ENCODE peak calls at places on chromosome 19, in seven cellular contexts. Y is thyroid gland, M is choroid plexus epithelial cell, W is psoas muscle, J is breast epithelium, B is lower leg skin, S is thoracic aorta. A is an unnamed sample.

GRCh38 chr19:3104708-3104983 is 10.5 kb downstream of the GNA11 start:
- DNase-seq in Y (no peak), M (no peak), W (no peak), J (no peak), B (no peak), S (no peak), A (no peak)

GRCh38 chr19:3591876-3592613 is 6.8 kb downstream of the GIPC3 start:
- DNase-seq in Y (no peak), M (no peak), W (no peak), J (no peak), B (no peak), S (no peak), A (peak; percentile 40)

GRCh38 chr19:40982594-40983101 is 8.4 kb upstream of the CYP2B6 start:
- DNase-seq in Y (no peak), M (peak; percentile 11), W (no peak), J (no peak), B (no peak), S (no peak), A (peak; percentile 24)

GRCh38 chr19:50514346-50515167 is 844 bp upstream of the ASPDH start:
- DNase-seq in Y (no peak), M (no peak), W (no peak), J (no peak), B (no peak), S (no peak), A (peak; percentile 28)

GRCh38 chr19:2503521-2504109 is 27.7 kb downstream of the GADD45B start:
- DNase-seq in Y (no peak), M (peak; percentile 71), W (no peak), J (peak; percentile 59), B (peak; percentile 61), S (no peak), A (peak; percentile 40)

GRCh38 chr19:35738887-35739229 is 3.4 kb downstream of the IGFLR1 start:
- DNase-seq in Y (no peak), M (no peak), W (no peak), J (no peak), B (no peak), S (no peak), A (no peak)

GRCh38 chr19:2631213-2631821 is 71.2 kb downstream of the GNG7 start:
- DNase-seq in Y (no peak), M (peak; percentile 32), W (no peak), J (no peak), B (no peak), S (no peak), A (no peak)

GRCh38 chr19:29690842-29691241 is 24.2 kb downstream of the C19orf12 start:
- DNase-seq in Y (no peak), M (peak; percentile 65), W (no peak), J (no peak), B (no peak), S (no peak), A (peak; percentile 54)

GRCh38 chr19:40754611-40755247 is 3.7 kb downstream of the SNRPA start:
- DNase-seq in Y (no peak), M (no peak), W (no peak), J (no peak), B (no peak), S (no peak), A (peak; percentile 30)

GRCh38 chr19:7744871-7745270 is 2.5 kb downstream of the CD209 start:
- DNase-seq in Y (no peak), M (no peak), W (no peak), J (no peak), B (no peak), S (no peak), A (no peak)

GRCh38 chr19:40689339-40690049 is 957 bp downstream of the NUMBL start:
- DNase-seq in Y (no peak), M (no peak), W (peak; percentile 43), J (no peak), B (no peak), S (no peak), A (no peak)

GRCh38 chr19:2983351-2984195 is 6.2 kb downstream of the TLE6 start:
- DNase-seq in Y (peak; percentile 87), M (peak; percentile 86), W (peak; percentile 69), J (no peak), B (no peak), S (no peak), A (peak; percentile 90)

GRCh38 chr19:33798701-33799111 is 2.0 kb downstream of the KCTD15 start:
- DNase-seq in Y (peak; percentile 61), M (peak; percentile 67), W (no peak), J (no peak), B (no peak), S (no peak), A (peak; percentile 53)

GRCh38 chr19:13637664-13638063 is 126.7 kb upstream of the MRI1 start:
- DNase-seq in Y (no peak), M (no peak), W (no peak), J (no peak), B (no peak), S (no peak), A (no peak)

GRCh38 chr19:16283103-16283469 is 41.5 kb upstream of the KLF2 start:
- DNase-seq in Y (no peak), M (no peak), W (no peak), J (no peak), B (no peak), S (no peak), A (no peak)
- H3K4me3 ChIP-seq in Y (no peak overlapping the region), M (peak overlapping the region; percentile 38), W (peak overlapping the region; percentile 44), J (peak overlapping the region; percentile 61), B (no peak overlapping the region), S (peak overlapping the region; percentile 68), A (no peak overlapping the region)

GRCh38 chr19:10168386-10168948 is 26.3 kb downstream of the DNMT1 start:
- DNase-seq in Y (no peak), M (no peak), W (no peak), J (no peak), B (no peak), S (no peak), A (no peak)
- H3K4me3 ChIP-seq in Y (no peak overlapping the region), M (no peak overlapping the region), W (no peak overlapping the region), J (no peak overlapping the region), B (no peak overlapping the region), S (no peak overlapping the region), A (no peak overlapping the region)

GRCh38 chr19:5686647-5687359 is 3.3 kb upstream of the RPL36 start:
- DNase-seq in Y (peak; percentile 98), M (peak; percentile 93), W (peak; percentile 99), J (peak; percentile 99), B (peak; percentile 96), S (peak; percentile 90), A (peak; percentile 96)
- H3K4me3 ChIP-seq in Y (no peak overlapping the region), M (peak overlapping the region; percentile 64), W (peak overlapping the region; percentile 76), J (peak overlapping the region; percentile 78), B (peak overlapping the region; percentile 13), S (peak overlapping the region; percentile 76), A (peak overlapping the region; percentile 53)

GRCh38 chr19:48632692-48633147 is 4.5 kb downstream of the DBP start:
- DNase-seq in Y (no peak), M (no peak), W (no peak), J (no peak), B (no peak), S (no peak), A (no peak)

GRCh38 chr19:48630289-48631036 is 6.7 kb downstream of the DBP start:
- DNase-seq in Y (peak; percentile 42), M (peak; percentile 74), W (peak; percentile 68), J (no peak), B (no peak), S (no peak), A (peak; percentile 53)

GRCh38 chr19:48629297-48629598 is 7.9 kb downstream of the DBP start:
- DNase-seq in Y (no peak), M (no peak), W (no peak), J (no peak), B (no peak), S (no peak), A (no peak)

GRCh38 chr19:48629599-48630288 is 7.4 kb downstream of the DBP start:
- DNase-seq in Y (peak; percentile 19), M (peak; percentile 79), W (peak; percentile 73), J (no peak), B (no peak), S (no peak), A (peak; percentile 85)

GRCh38 chr19:48631254-48631653 is 5.9 kb downstream of the DBP start:
- DNase-seq in Y (no peak), M (no peak), W (no peak), J (no peak), B (no peak), S (no peak), A (no peak)
- H3K4me3 ChIP-seq in Y (no peak overlapping the region), M (no peak overlapping the region), W (peak overlapping the region; percentile 42), J (no peak overlapping the region), B (no peak overlapping the region), S (peak overlapping the region; percentile 60), A (no peak overlapping the region)

DNA sequence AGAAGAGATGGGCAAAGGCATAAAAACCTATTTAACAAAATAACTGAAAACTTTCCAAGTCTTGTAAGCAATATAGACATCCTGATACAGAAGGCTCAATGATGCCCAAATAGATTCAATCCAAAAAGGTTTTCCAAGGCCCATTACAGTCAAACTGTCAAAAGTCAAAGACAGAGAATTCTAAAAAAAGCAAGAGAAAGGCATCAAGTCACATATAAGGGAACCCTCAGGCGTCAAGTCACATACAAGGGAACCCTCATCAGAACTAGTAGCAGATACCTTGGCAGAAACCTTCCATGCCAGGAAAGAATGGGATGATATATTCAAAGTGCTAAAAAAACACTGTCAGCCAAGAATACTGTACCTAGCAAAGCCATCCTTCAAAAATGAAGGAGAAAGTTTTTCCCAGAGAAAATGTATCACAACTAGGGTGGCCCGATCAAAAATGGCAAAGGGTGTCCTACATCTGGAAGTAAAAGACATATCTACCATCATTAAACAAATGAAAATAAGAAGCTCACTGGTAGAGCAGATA is 21.2 kb downstream of the ZNF829 start:
- DNase-seq in Y (no peak), M (no peak), W (no peak), J (no peak), B (no peak), S (no peak), A (no peak)
- H3K4me3 ChIP-seq in Y (no peak overlapping the region), M (no peak overlapping the region), W (no peak overlapping the region), J (no peak overlapping the region), B (no peak overlapping the region), S (peak overlapping the region; percentile 14), A (no peak overlapping the region)

GRCh38 chr19:48837081-48837524 is 812 bp upstream of the HSD17B14 start:
- DNase-seq in Y (peak; percentile 91), M (peak; percentile 93), W (peak; percentile 84), J (peak; percentile 65), B (peak; percentile 76), S (peak; percentile 69), A (peak; percentile 96)
- H3K4me3 ChIP-seq in Y (no peak overlapping the region), M (peak overlapping the region; percentile 74), W (peak overlapping the region; percentile 30), J (peak overlapping the region; percentile 69), B (no peak overlapping the region), S (peak overlapping the region; percentile 84), A (peak overlapping the region; percentile 37)

GRCh38 chr19:46416077-46416709 is 2.8 kb upstream of the CCDC8 start:
- DNase-seq in Y (peak; percentile 97), M (peak; percentile 93), W (peak; percentile 87), J (peak; percentile 76), B (no peak), S (peak; percentile 73), A (peak; percentile 96)
- H3K4me3 ChIP-seq in Y (no peak overlapping the region), M (peak overlapping the region; percentile 49), W (peak overlapping the region; percentile 41), J (peak overlapping the region; percentile 65), B (no peak overlapping the region), S (peak overlapping the region; percentile 73), A (peak overlapping the region; percentile 10)